ENCODE peak calls at places on chromosome 20, in four cellular contexts. P is cardiac fibroblast, H is heart left ventricle, Z is anterior cingulate cortex. Y is an unnamed sample.

GRCh38 chr20:57092112-57092899 is 174.1 kb downstream of the BMP7 start:
- DNase-seq in P (peak; percentile 32), H (peak; percentile 68), Z (peak; percentile 49), Y (no peak)

GRCh38 chr20:57856658-57857057 is 146.8 kb upstream of the PMEPA1 start:
- DNase-seq in Z (no peak), H (no peak), P (no peak), Y (peak; percentile 12)

GRCh38 chr20:47063407-47063806 is 168.8 kb downstream of the EYA2 start:
- DNase-seq in H (peak; percentile 47), Z (no peak), P (no peak), Y (no peak)

GRCh38 chr20:38089500-38089899 is 56.0 kb downstream of the RPRD1B start:
- DNase-seq in H (no peak), P (no peak), Z (no peak), Y (no peak)

GRCh38 chr20:1005452-1006027 is 3.4 kb upstream of the RSPO4 start:
- DNase-seq in H (no peak), P (peak; percentile 44), Z (no peak), Y (no peak)

GRCh38 chr20:10788877-10789276 is 115.1 kb upstream of the JAG1 start:
- DNase-seq in H (no peak), P (no peak), Z (no peak), Y (no peak)

GRCh38 chr20:4730782-4731181 is 9.1 kb downstream of the PRND start:
- DNase-seq in Z (no peak), P (peak; percentile 12), H (no peak), Y (no peak)

GRCh38 chr20:44800398-44801046 is 9.8 kb downstream of the RIMS4 start:
- DNase-seq in P (no peak), H (no peak), Z (no peak), Y (no peak)

GRCh38 chr20:2859330-2860121 is 13.8 kb upstream of the PTPRA start:
- DNase-seq in H (peak; percentile 45), P (peak; percentile 14), Z (no peak), Y (no peak)